ENCODE peak calls at places on chromosomes 5 and 9, in five cellular contexts. One of them, this sample, is unnamed.

GRCh38 chr9:125929846-125930245 is 182.7 kb downstream of the PBX3 start:
- DNase-seq in cardiac septum: no peak
- DNase-seq in SW 1271: no peak
- DNase-seq in psoas muscle: no peak
- DNase-seq in COR-L47: no peak
- DNase-seq in this sample: no peak

GRCh38 chr9:132129535-132129934 is 32.3 kb upstream of the NTNG2 start:
- DNase-seq in cardiac septum: no peak
- DNase-seq in SW 1271: no peak
- DNase-seq in psoas muscle: no peak
- DNase-seq in COR-L47: no peak
- DNase-seq in this sample: no peak

GRCh38 chr9:2620876-2621677 is 510 bp upstream of the VLDLR start:
- DNase-seq in cardiac septum: peak
- DNase-seq in SW 1271: peak
- DNase-seq in psoas muscle: peak
- DNase-seq in COR-L47: peak
- DNase-seq in this sample: no peak

GRCh38 chr9:89999176-89999533 is 394.3 kb downstream of the GADD45G start:
- DNase-seq in cardiac septum: no peak
- DNase-seq in SW 1271: no peak
- DNase-seq in psoas muscle: no peak
- DNase-seq in COR-L47: no peak
- DNase-seq in this sample: no peak

GRCh38 chr9:482736-483135 is 268.1 kb downstream of the DOCK8 start:
- DNase-seq in cardiac septum: no peak
- DNase-seq in SW 1271: no peak
- DNase-seq in psoas muscle: no peak
- DNase-seq in COR-L47: no peak
- DNase-seq in this sample: no peak

GRCh38 chr5:150209020-150209635 is 19.3 kb downstream of the SLC6A7 start:
- DNase-seq in cardiac septum: no peak
- DNase-seq in SW 1271: no peak
- DNase-seq in psoas muscle: no peak
- DNase-seq in COR-L47: no peak
- DNase-seq in this sample: no peak

GRCh38 chr5:113514263-113514590 is 733 bp downstream of the YTHDC2 start:
- DNase-seq in cardiac septum: no peak
- DNase-seq in SW 1271: no peak
- DNase-seq in psoas muscle: no peak
- DNase-seq in COR-L47: no peak
- DNase-seq in this sample: no peak

GRCh38 chr5:95963650-95964410 is 2.2 kb upstream of the ELL2 start:
- DNase-seq in cardiac septum: no peak
- DNase-seq in SW 1271: no peak
- DNase-seq in psoas muscle: no peak
- DNase-seq in COR-L47: no peak
- DNase-seq in this sample: no peak

GRCh38 chr5:170511550-170511949 is 7.7 kb downstream of the KCNIP1 start:
- DNase-seq in cardiac septum: no peak
- DNase-seq in SW 1271: no peak
- DNase-seq in psoas muscle: no peak
- DNase-seq in COR-L47: no peak
- DNase-seq in this sample: no peak

GRCh38 chr9:76592105-76593010 is 133.4 kb downstream of the GCNT1 start:
- DNase-seq in cardiac septum: no peak
- DNase-seq in SW 1271: no peak
- DNase-seq in psoas muscle: no peak
- DNase-seq in COR-L47: no peak
- DNase-seq in this sample: no peak

GRCh38 chr9:93644397-93645088 is 68.2 kb downstream of the PHF2 start:
- DNase-seq in cardiac septum: peak
- DNase-seq in SW 1271: no peak
- DNase-seq in psoas muscle: peak
- DNase-seq in COR-L47: no peak
- DNase-seq in this sample: no peak

GRCh38 chr5:120872292-120872691 is 408.2 kb downstream of the PRR16 start:
- DNase-seq in cardiac septum: no peak
- DNase-seq in SW 1271: no peak
- DNase-seq in psoas muscle: no peak
- DNase-seq in COR-L47: no peak
- DNase-seq in this sample: no peak

GRCh38 chr5:34586117-34586885 is 69.8 kb upstream of the RAI14 start:
- DNase-seq in cardiac septum: no peak
- DNase-seq in SW 1271: peak
- DNase-seq in psoas muscle: no peak
- DNase-seq in COR-L47: no peak
- DNase-seq in this sample: peak

GRCh38 chr9:132244582-132245455 is 83.0 kb downstream of the NTNG2 start:
- DNase-seq in cardiac septum: no peak
- DNase-seq in SW 1271: no peak
- DNase-seq in psoas muscle: peak
- DNase-seq in COR-L47: no peak
- DNase-seq in this sample: no peak

GRCh38 chr9:68999393-69000105 is 14.4 kb downstream of the PRKACG start:
- DNase-seq in cardiac septum: no peak
- DNase-seq in SW 1271: peak
- DNase-seq in psoas muscle: no peak
- DNase-seq in COR-L47: peak
- DNase-seq in this sample: peak

GRCh38 chr9:71767421-71768321 is 642 bp downstream of the CEMIP2 start:
- DNase-seq in cardiac septum: peak
- DNase-seq in SW 1271: peak
- DNase-seq in psoas muscle: peak
- DNase-seq in COR-L47: no peak
- DNase-seq in this sample: no peak

This sample was measured in glomerular endothelial cell.